ENCODE peak calls at places on chromosome 14, in four cellular contexts. W, L, C and R are unnamed samples. For H3K4me1 and H3K36me3, the result is how much of the 10 kb centered on the place peaks cover.

GRCh38 chr14:52546318-52546670 is 6.0 kb downstream of the TXNDC16 start:
- DNase-seq in L (no peak), C (no peak), W (no peak), R (no peak)

GRCh38 chr14:32513571-32514009 is 184.5 kb downstream of the AKAP6 start:
- DNase-seq in W (no peak), C (no peak), L (no peak), R (no peak)

GRCh38 chr14:35336171-35337073 is 44.2 kb downstream of the PSMA6 start:
- DNase-seq in W (no peak), C (no peak), L (peak), R (peak)

GRCh38 chr14:50231475-50232275 is at the start of gene SOS2:
- DNase-seq in C (peak), L (peak), W (peak), R (peak)

GRCh38 chr14:52061890-52062289 is 7.0 kb downstream of the NID2 start:
- DNase-seq in L (no peak), W (no peak), C (no peak), R (no peak)

GRCh38 chr14:76056128-76056527 is 70.6 kb downstream of the IFT43 start:
- DNase-seq in W (no peak), L (no peak), C (no peak), R (no peak)

GRCh38 chr14:51219473-51220448 is 20.3 kb upstream of the TMX1 start:
- DNase-seq in W (no peak), C (no peak), L (no peak), R (no peak)

GRCh38 chr14:38278035-38278434 is 22.1 kb upstream of the CLEC14A start:
- DNase-seq in C (no peak), L (no peak), W (no peak), R (no peak)

GRCh38 chr14:70032447-70032846 is 153.2 kb downstream of the SMOC1 start:
- DNase-seq in L (no peak), W (no peak), C (peak), R (no peak)

GRCh38 chr14:93893550-93894329 is 33.4 kb upstream of the FAM181A start:
- DNase-seq in L (no peak), C (peak), W (no peak), R (peak)

GRCh38 chr14:55516776-55517175 is 63.2 kb upstream of the KTN1 start:
- DNase-seq in W (no peak), L (no peak), C (no peak), R (no peak)

GRCh38 chr14:105486974-105487448 is 325 bp downstream of the CRIP1 start:
- DNase-seq in L (peak), C (no peak), W (peak), R (peak)

GRCh38 chr14:100761481-100761880 is 34.8 kb downstream of the DLK1 start:
- DNase-seq in C (no peak), W (no peak), L (no peak), R (no peak)

GRCh38 chr14:67387195-67387594 is 24.8 kb downstream of the PLEK2 start:
- DNase-seq in W (no peak), C (no peak), L (no peak), R (no peak)

GRCh38 chr14:78455896-78456435 is 285.8 kb downstream of the NRXN3 start:
- DNase-seq in C (no peak), L (no peak), W (no peak), R (no peak)

GRCh38 chr14:99731536-99732435 is 47.7 kb downstream of the CYP46A1 start:
- DNase-seq in L (no peak), W (no peak), C (no peak), R (peak)

GRCh38 chr14:54252072-54252730 is 144.6 kb upstream of the CDKN3 start:
- DNase-seq in L (no peak), C (no peak), W (no peak), R (no peak)

GRCh38 chr14:106141242-106142220 is 615.1 kb downstream of the TMEM121 start:
- DNase-seq in C (no peak), L (no peak), W (peak), R (no peak)

GRCh38 chr14:66403183-66403582 is 83.0 kb upstream of the CCDC196 start:
- DNase-seq in L (no peak), C (no peak), W (no peak), R (no peak)

GRCh38 chr14:103348154-103348553 is 14.1 kb downstream of the EIF5 start:
- DNase-seq in C (no peak), W (no peak), L (no peak), R (no peak)

GRCh38 chr14:90624228-90624627 is 192.0 kb downstream of the TTC7B start:
- DNase-seq in W (no peak), L (peak), C (no peak), R (no peak)

GRCh38 chr14:101037021-101037817 is 133.7 kb upstream of the RTL1 start:
- DNase-seq in C (no peak), L (no peak), W (no peak), R (no peak)

GRCh38 chr14:55389330-55389729 is 22.3 kb downstream of the ATG14 start:
- DNase-seq in C (no peak), L (no peak), W (no peak), R (no peak)

GRCh38 chr14:96824283-96824682 is 27.1 kb downstream of the VRK1 start:
- DNase-seq in C (no peak), L (no peak), W (no peak), R (no peak)

GRCh38 chr14:92520102-92520651 is 6.6 kb downstream of the RIN3 start:
- DNase-seq in L (no peak), W (no peak), C (no peak), R (no peak)

GRCh38 chr14:87017335-87017734 is 975.6 kb downstream of the GALC start:
- DNase-seq in L (no peak), C (no peak), W (no peak), R (no peak)

GRCh38 chr14:87013583-87013982 is 979.4 kb downstream of the GALC start:
- DNase-seq in L (no peak), W (no peak), C (no peak), R (no peak)

GRCh38 chr14:87018294-87018693 is 974.7 kb downstream of the GALC start:
- DNase-seq in L (no peak), W (no peak), C (no peak), R (no peak)

DNA sequence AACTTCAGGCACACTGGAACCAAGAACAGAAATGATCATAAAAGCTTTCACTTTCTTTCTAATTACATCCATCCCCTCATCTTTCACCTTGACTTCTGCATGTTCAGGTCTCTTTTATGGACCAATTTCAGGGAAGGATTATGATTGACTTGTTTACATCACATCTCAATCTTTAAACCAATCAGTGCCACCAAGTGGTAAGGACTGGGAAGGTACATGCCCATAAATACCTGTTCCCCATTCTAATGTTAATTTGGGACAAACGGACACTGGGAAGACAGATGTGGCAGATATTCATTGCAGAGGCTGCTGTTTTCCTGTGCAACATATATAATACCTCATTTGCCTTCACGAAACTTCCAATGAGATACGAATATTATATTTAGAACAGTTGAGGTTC is 978.1 kb downstream of the GALC start:
- DNase-seq in C (no peak), L (no peak), W (no peak), R (no peak)
- H3K4me1 ChIP-seq in C (under half), L (under half), W (under half), R (under half)

GRCh38 chr14:81551471-81551870 is 17.8 kb upstream of the SEL1L start:
- DNase-seq in W (no peak), L (no peak), C (no peak), R (no peak)

GRCh38 chr14:81555051-81555450 is 21.4 kb upstream of the SEL1L start:
- DNase-seq in W (no peak), L (no peak), C (no peak), R (no peak)

GRCh38 chr14:81559385-81559784 is 25.7 kb upstream of the SEL1L start:
- DNase-seq in C (no peak), L (no peak), W (no peak), R (no peak)

GRCh38 chr14:81561084-81561775 is 27.6 kb upstream of the SEL1L start:
- DNase-seq in L (no peak), W (no peak), C (peak), R (no peak)

DNA sequence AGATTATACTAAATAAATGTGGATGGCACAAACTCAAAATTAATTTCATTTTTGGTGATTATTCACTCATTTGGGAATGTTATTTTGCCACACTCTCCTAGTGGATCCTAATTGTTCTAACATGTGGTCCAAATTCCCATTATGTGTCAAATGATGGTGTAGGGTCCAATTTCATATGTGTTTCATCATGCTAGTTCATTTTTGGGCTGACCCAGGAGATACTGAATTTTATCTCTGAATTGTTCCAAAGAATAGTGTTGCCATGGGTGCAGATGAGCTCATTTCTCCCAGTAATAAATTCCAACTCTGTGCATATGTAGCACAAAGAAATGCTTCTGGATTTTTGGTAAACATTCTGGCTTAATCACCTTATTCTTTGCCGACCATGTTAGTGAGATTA is 23.5 kb upstream of the SEL1L start:
- DNase-seq in W (no peak), L (no peak), C (no peak), R (no peak)
- H3K4me3 ChIP-seq in W (no peak), L (no peak), C (no peak), R (no peak)

DNA sequence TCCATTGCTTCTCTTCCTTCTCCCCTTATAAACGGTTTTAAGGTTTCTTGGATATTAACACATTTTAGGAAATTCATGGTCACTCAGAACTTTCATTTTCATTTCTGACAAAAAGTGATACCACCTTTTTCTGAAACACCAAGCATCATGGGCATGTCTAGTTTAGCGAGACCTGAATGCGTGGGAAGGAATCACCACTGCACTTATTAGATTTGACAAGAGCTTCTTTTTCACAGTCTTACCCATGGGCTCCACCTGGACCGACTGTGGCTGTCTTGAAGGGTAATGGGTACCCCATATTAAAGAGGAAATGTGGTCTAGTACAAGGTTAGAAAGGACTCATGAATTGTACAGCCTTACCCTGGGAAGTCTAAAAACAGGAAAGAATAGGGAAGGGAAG is 95.4 kb downstream of the KCNK10 start:
- DNase-seq in W (no peak), C (no peak), L (no peak), R (no peak)
- H3K36me3 ChIP-seq in W (under half), C (under half), L (under half), R (under half)

GRCh38 chr14:72516936-72517408 is 376.9 kb downstream of the DPF3 start:
- DNase-seq in C (peak), W (peak), L (peak), R (peak)
- H3K4me1 ChIP-seq in C (under half), W (under half), L (under half), R (under half)

GRCh38 chr14:59460378-59460777 is 4.8 kb downstream of the GPR135 start:
- DNase-seq in W (no peak), L (no peak), C (no peak), R (no peak)

GRCh38 chr14:59464651-59465569 is at the start of gene GPR135:
- DNase-seq in L (peak), W (peak), C (no peak), R (peak)

GRCh38 chr14:59463773-59464650 is 1.2 kb downstream of the GPR135 start:
- DNase-seq in C (no peak), W (no peak), L (peak), R (peak)

GRCh38 chr14:59461891-59462290 is 3.3 kb downstream of the GPR135 start:
- DNase-seq in C (no peak), L (no peak), W (no peak), R (no peak)

DNA sequence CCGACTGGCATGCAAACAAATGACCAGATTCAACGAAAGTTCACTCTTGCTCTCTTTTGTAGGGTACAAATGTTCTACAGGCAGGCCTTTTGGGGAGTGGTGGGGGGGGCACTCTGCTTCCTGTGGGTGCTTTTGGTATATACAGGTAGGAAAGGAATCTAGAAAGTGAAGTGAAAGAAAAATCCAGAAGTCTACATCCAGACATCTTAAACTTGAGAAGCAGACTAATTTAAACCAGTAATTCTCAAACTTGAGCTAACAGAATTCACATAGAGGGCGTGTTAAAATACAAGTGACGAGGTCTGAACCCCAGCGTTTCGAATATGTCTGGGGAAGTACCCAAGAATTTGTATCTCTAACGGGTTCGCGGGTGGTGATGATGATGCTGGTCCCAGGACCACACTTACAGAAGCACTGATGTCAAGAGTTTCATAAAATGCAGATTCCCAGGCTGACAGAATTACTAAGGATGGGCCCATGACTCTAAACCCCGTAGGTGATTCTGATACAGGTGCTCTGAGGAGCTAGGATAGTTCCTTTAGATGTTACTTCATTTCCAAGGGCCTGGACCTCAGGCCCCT is 480 bp upstream of the GPR135 start:
- DNase-seq in C (no peak), L (no peak), W (peak), R (no peak)
- H3K4me3 ChIP-seq in C (peak), L (peak), W (peak), R (peak)

GRCh38 chr14:22769369-22769768 is 2.9 kb downstream of the OXA1L start:
- DNase-seq in W (no peak), L (no peak), C (no peak), R (no peak)
- H3K36me3 ChIP-seq in W (under half), L (half or more), C (under half), R (under half)

GRCh38 chr14:74962059-74962458 is 6.7 kb upstream of the PGF start:
- DNase-seq in C (no peak), W (no peak), L (no peak), R (no peak)
- H3K4me1 ChIP-seq in C (under half), W (under half), L (under half), R (under half)